ENCODE peak calls at places on chromosomes 16 and 17, in five cellular contexts. One of them, this sample, is unnamed.

GRCh38 chr16:88617268-88618031 is 20.9 kb upstream of the IL17C start:
- DNase-seq in thoracic aorta: no peak
- DNase-seq in stimulated activated CD4-positive, alpha-beta T cell treated with anti-CD3 and anti-CD28 coated beads, Interleukin-15, amount 100 ng/mL, for 1 hour: no peak
- DNase-seq in astrocyte of the cerebellum: no peak
- DNase-seq in RWPE1: no peak
- DNase-seq in this sample: no peak

GRCh38 chr17:76197911-76198310 is 42.4 kb downstream of the RNF157 start:
- DNase-seq in thoracic aorta: no peak
- DNase-seq in stimulated activated CD4-positive, alpha-beta T cell treated with anti-CD3 and anti-CD28 coated beads, Interleukin-15, amount 100 ng/mL, for 1 hour: no peak
- DNase-seq in astrocyte of the cerebellum: no peak
- DNase-seq in RWPE1: no peak
- DNase-seq in this sample: no peak

GRCh38 chr17:65434878-65435277 is 126.6 kb downstream of the AXIN2 start:
- DNase-seq in thoracic aorta: no peak
- DNase-seq in stimulated activated CD4-positive, alpha-beta T cell treated with anti-CD3 and anti-CD28 coated beads, Interleukin-15, amount 100 ng/mL, for 1 hour: no peak
- DNase-seq in astrocyte of the cerebellum: no peak
- DNase-seq in RWPE1: no peak
- DNase-seq in this sample: no peak

GRCh38 chr17:77842148-77842905 is 116.2 kb upstream of the TNRC6C start:
- DNase-seq in thoracic aorta: no peak
- DNase-seq in stimulated activated CD4-positive, alpha-beta T cell treated with anti-CD3 and anti-CD28 coated beads, Interleukin-15, amount 100 ng/mL, for 1 hour: no peak
- DNase-seq in astrocyte of the cerebellum: no peak
- DNase-seq in RWPE1: peak; percentile 54
- DNase-seq in this sample: no peak

GRCh38 chr17:59785091-59785799 is 77.8 kb downstream of the VMP1 start:
- DNase-seq in thoracic aorta: no peak
- DNase-seq in stimulated activated CD4-positive, alpha-beta T cell treated with anti-CD3 and anti-CD28 coated beads, Interleukin-15, amount 100 ng/mL, for 1 hour: no peak
- DNase-seq in astrocyte of the cerebellum: no peak
- DNase-seq in RWPE1: no peak
- DNase-seq in this sample: no peak

GRCh38 chr16:47467501-47467900 is 6.4 kb downstream of the PHKB start:
- DNase-seq in thoracic aorta: no peak
- DNase-seq in stimulated activated CD4-positive, alpha-beta T cell treated with anti-CD3 and anti-CD28 coated beads, Interleukin-15, amount 100 ng/mL, for 1 hour: no peak
- DNase-seq in astrocyte of the cerebellum: no peak
- DNase-seq in RWPE1: no peak
- DNase-seq in this sample: no peak

GRCh38 chr16:50796829-50797228 is 54.9 kb downstream of the CYLD start:
- DNase-seq in thoracic aorta: no peak
- DNase-seq in stimulated activated CD4-positive, alpha-beta T cell treated with anti-CD3 and anti-CD28 coated beads, Interleukin-15, amount 100 ng/mL, for 1 hour: no peak
- DNase-seq in astrocyte of the cerebellum: no peak
- DNase-seq in RWPE1: no peak
- DNase-seq in this sample: no peak

GRCh38 chr17:38914741-38915638 is 10.4 kb upstream of the LASP1NB start:
- DNase-seq in thoracic aorta: no peak
- DNase-seq in stimulated activated CD4-positive, alpha-beta T cell treated with anti-CD3 and anti-CD28 coated beads, Interleukin-15, amount 100 ng/mL, for 1 hour: no peak
- DNase-seq in astrocyte of the cerebellum: no peak
- DNase-seq in RWPE1: no peak
- DNase-seq in this sample: no peak

GRCh38 chr17:66331038-66331816 is 28.8 kb downstream of the PRKCA start:
- DNase-seq in thoracic aorta: no peak
- DNase-seq in stimulated activated CD4-positive, alpha-beta T cell treated with anti-CD3 and anti-CD28 coated beads, Interleukin-15, amount 100 ng/mL, for 1 hour: no peak
- DNase-seq in astrocyte of the cerebellum: no peak
- DNase-seq in RWPE1: no peak
- DNase-seq in this sample: no peak

GRCh38 chr17:1644493-1645206 is 882 bp downstream of the SCARF1 start:
- DNase-seq in thoracic aorta: no peak
- DNase-seq in stimulated activated CD4-positive, alpha-beta T cell treated with anti-CD3 and anti-CD28 coated beads, Interleukin-15, amount 100 ng/mL, for 1 hour: no peak
- DNase-seq in astrocyte of the cerebellum: no peak
- DNase-seq in RWPE1: peak; percentile 55
- DNase-seq in this sample: no peak

This sample was measured in fibroblast of the conjunctiva.